ENCODE peak calls at places on chromosomes 4 and X, in four cellular contexts. X is IMR-90, H is mesenchymal stem cell, O is H1. W is an unnamed sample.

GRCh38 chr4:142523111-142523510 is 323.0 kb downstream of the INPP4B start:
- DNase-seq in H (no peak), O (no peak), X (no peak), W (no peak)

GRCh38 chrX:53483838-53484420 is 49.8 kb upstream of the HSD17B10 start:
- DNase-seq in X (peak), O (no peak), H (peak), W (no peak)

GRCh38 chrX:143472334-143472938 is 44.8 kb downstream of the SPANXN3 start:
- DNase-seq in X (no peak), H (no peak), O (no peak), W (no peak)

GRCh38 chrX:9909254-9909653 is 57.9 kb upstream of the CLDN34 start:
- DNase-seq in H (no peak), O (no peak), X (no peak), W (no peak)

GRCh38 chr4:1459664-1460511 is 53.6 kb upstream of the NKX1-1 start:
- DNase-seq in X (no peak), H (no peak), O (peak), W (no peak)

GRCh38 chr4:151199496-151200190 is 77.3 kb upstream of the PRSS48 start:
- DNase-seq in X (no peak), O (no peak), H (no peak), W (no peak)

GRCh38 chr4:83362492-83363329 is 28.1 kb upstream of the HPSE start:
- DNase-seq in H (peak), X (peak), O (no peak), W (peak)

GRCh38 chrX:68652327-68652930 is 5.0 kb downstream of the STARD8 start:
- DNase-seq in X (peak), H (peak), O (no peak), W (no peak)

GRCh38 chr4:126431049-126431448 is 1116.3 kb downstream of the FAT4 start:
- DNase-seq in X (no peak), H (no peak), O (no peak), W (no peak)

GRCh38 chr4:40434126-40434692 is 99.1 kb downstream of the CHRNA9 start:
- DNase-seq in H (no peak), X (no peak), O (no peak), W (no peak)

GRCh38 chr4:103099691-103100392 is at the start of gene BDH2:
- DNase-seq in O (no peak), X (peak), H (peak), W (peak)

GRCh38 chrX:106862972-106863688 is 40.0 kb downstream of the RIPPLY1 start:
- DNase-seq in H (no peak), X (peak), O (peak), W (peak)

GRCh38 chrX:87517571-87518141 is at the start of gene KLHL4:
- DNase-seq in X (peak), O (peak), H (peak), W (peak)

GRCh38 chr4:80462537-80463207 is 127.1 kb downstream of the CFAP299 start:
- DNase-seq in X (no peak), O (no peak), H (peak), W (no peak)

GRCh38 chr4:181911420-181911819 is 331.8 kb upstream of the TENM3 start:
- DNase-seq in O (no peak), H (no peak), X (peak), W (no peak)

GRCh38 chr4:122091397-122091796 is 60.7 kb upstream of the BLTP1 start:
- DNase-seq in X (no peak), O (no peak), H (no peak), W (no peak)

DNA sequence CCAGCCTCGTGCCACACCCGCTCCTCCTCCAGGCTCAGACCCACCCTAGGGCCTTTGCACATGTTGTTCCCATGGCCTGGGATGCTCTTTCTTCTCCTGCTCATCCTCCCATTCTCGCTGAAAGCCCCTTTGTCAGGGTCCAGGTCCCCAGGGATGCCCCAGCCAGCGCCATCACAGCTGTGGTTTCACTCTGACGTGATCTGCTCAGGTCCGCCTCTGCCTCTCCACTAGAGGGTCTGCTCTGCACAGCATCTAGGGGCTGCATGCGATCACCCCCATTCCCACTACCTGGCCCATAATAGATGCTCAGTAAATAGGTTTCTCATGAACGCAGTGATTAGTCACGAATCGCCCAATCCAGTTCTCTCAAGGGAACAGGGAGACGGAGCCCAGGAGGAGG is 222.5 kb downstream of the AFAP1 start:
- DNase-seq in O (no peak), H (no peak), X (no peak), W (no peak)
- H3K23ac ChIP-seq in O (no peak), H (no peak), X (no peak), W (no peak)

GRCh38 chr4:145852256-145852839 is 86.3 kb downstream of the ZNF827 start:
- DNase-seq in X (no peak), O (no peak), H (no peak), W (no peak)
- H3K4me2 ChIP-seq in X (no peak), O (no peak), H (no peak), W (no peak)

GRCh38 chrX:49186125-49187027 is at the start of gene PRICKLE3:
- DNase-seq in O (peak), X (peak), H (peak), W (peak)
- H3K18ac ChIP-seq in O (no peak), X (peak), H (peak), W (peak)

GRCh38 chr4:94451669-94452475 is at the start of gene PDLIM5:
- DNase-seq in O (peak), X (peak), H (peak), W (peak)
- H3K23ac ChIP-seq in O (no peak), X (peak), H (no peak), W (no peak)

GRCh38 chrX:3244203-3244743 is 102.2 kb downstream of the MXRA5 start:
- DNase-seq in O (no peak), H (peak), X (peak), W (no peak)

GRCh38 chrX:3250946-3251345 is 95.5 kb downstream of the MXRA5 start:
- DNase-seq in O (no peak), H (no peak), X (peak), W (no peak)

DNA sequence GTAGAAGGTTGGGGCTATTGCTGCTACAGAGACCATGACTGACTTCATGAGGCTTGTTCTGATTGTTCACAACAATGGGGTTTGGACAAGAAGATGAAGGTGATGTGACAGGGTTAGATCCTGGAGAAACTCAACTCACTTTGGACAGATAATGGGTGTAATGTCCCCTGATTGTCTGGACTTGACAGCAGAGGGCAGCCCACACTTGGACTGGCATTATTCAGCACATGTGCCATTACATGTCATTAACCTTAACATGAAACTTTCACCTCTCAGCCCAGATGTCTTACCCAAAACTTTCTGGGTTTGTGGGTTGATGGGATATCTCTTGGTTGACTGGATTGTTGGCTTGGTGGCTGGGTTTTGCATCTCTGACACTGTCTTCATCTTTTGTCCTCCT is 101.5 kb downstream of the MXRA5 start:
- DNase-seq in O (no peak), X (no peak), H (no peak), W (no peak)
- H3K4me2 ChIP-seq in O (no peak), X (peak), H (no peak), W (no peak)

GRCh38 chr4:4752576-4753401 is 106.7 kb upstream of the MSX1 start:
- DNase-seq in X (no peak), O (no peak), H (peak), W (no peak)
- H3K18ac ChIP-seq in X (no peak), O (no peak), H (no peak), W (no peak)

DNA sequence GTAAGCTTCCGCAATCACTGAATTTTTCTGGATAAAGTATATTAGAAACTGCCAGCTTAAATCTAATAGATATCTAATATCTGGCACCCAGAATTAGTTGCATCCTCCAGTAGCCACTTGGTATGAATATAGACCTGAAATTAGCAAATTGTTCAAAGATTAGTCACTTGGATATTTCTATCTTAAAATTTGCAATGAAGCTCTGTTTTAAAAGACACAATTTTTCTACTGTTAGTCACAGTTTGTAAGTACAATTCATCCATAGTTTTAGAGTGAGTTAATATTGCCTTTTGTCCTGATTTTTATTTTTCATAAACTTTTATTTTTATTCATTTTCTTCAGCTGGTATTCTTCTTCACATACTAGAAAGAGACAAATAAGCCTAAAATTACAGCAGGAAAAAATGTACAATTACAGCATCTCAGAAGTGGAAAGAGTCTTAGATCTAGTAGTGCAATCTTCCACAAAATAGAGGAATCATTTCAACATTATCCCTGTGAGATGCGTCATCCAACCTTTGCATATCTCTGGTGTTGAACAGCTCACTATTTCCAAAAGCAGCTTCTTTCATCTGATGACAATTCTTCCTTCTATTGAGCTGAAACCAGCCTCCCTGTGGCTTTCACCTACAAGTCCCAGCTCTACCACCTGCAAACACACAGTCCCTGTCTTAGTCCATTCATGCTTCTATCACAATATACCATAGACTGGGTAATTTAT is 190.0 kb upstream of the AR start:
- DNase-seq in X (no peak), H (no peak), O (no peak), W (no peak)
- H3K23ac ChIP-seq in X (no peak), H (no peak), O (no peak), W (no peak)

W was measured in mesendoderm.